ENCODE peak calls at places on chromosomes 1 and 21, in seven cellular contexts. Y is ovary, L is sigmoid colon, Z is tibial nerve, A is A549, U is stomach, F is SK-N-SH. E is an unnamed sample.

GRCh38 chr1:50266509-50266908 is 156.7 kb downstream of the DMRTA2 start:
- DNase-seq in Y (no peak), Z (peak), L (no peak), A (no peak), F (no peak), U (no peak), E (no peak)

GRCh38 chr1:233868461-233868860 is 36.0 kb upstream of the SLC35F3 start:
- DNase-seq in L (no peak), U (no peak), Z (no peak), A (no peak), F (no peak), Y (no peak), E (no peak)

GRCh38 chr1:80882552-80882951 is 918.2 kb upstream of the ADGRL2 start:
- DNase-seq in A (no peak), F (no peak), Z (no peak), Y (no peak), U (no peak), L (no peak), E (no peak)

GRCh38 chr1:172727956-172728603 is 69.2 kb downstream of the FASLG start:
- DNase-seq in A (no peak), U (no peak), Y (no peak), L (no peak), Z (no peak), F (peak), E (no peak)

GRCh38 chr1:21816602-21817302 is 4.7 kb downstream of the LDLRAD2 start:
- DNase-seq in U (no peak), A (no peak), Y (no peak), L (no peak), F (no peak), Z (no peak), E (no peak)

GRCh38 chr1:241600496-241600901 is 39.7 kb downstream of the CHML start:
- DNase-seq in A (no peak), F (no peak), U (no peak), L (no peak), Y (no peak), Z (no peak), E (no peak)

GRCh38 chr1:219771039-219771438 is 157.3 kb downstream of the SLC30A10 start:
- DNase-seq in F (no peak), Z (no peak), U (no peak), A (peak), Y (no peak), L (no peak), E (no peak)

GRCh38 chr21:33543505-33544129 is 779 bp downstream of the SON start:
- DNase-seq in A (no peak), Z (no peak), Y (peak), U (peak), L (peak), F (no peak), E (peak)

GRCh38 chr1:19974822-19975416 is 4.5 kb downstream of the PLA2G2A start:
- DNase-seq in L (no peak), U (peak), Y (peak), A (peak), Z (no peak), F (peak), E (peak)

GRCh38 chr21:26148071-26148470 is 22.5 kb downstream of the APP start:
- DNase-seq in Z (no peak), F (no peak), U (no peak), L (no peak), Y (no peak), A (peak), E (no peak)

GRCh38 chr1:168408531-168409242 is 128.0 kb downstream of the TBX19 start:
- DNase-seq in Y (no peak), L (no peak), U (no peak), Z (peak), F (no peak), A (peak), E (no peak)

GRCh38 chr21:38531610-38532009 is 33.3 kb upstream of the ERG start:
- DNase-seq in F (peak), U (no peak), Y (no peak), A (no peak), Z (peak), L (peak), E (no peak)

GRCh38 chr21:38525454-38525853 is 27.2 kb upstream of the ERG start:
- DNase-seq in A (no peak), Y (no peak), F (no peak), L (no peak), U (no peak), Z (no peak), E (no peak)

GRCh38 chr21:38524168-38525153 is 26.2 kb upstream of the ERG start:
- DNase-seq in Z (no peak), A (no peak), U (no peak), F (no peak), Y (no peak), L (no peak), E (no peak)

GRCh38 chr21:38531142-38531541 is 32.9 kb upstream of the ERG start:
- DNase-seq in A (no peak), L (no peak), Z (no peak), F (no peak), Y (no peak), U (no peak), E (no peak)

DNA sequence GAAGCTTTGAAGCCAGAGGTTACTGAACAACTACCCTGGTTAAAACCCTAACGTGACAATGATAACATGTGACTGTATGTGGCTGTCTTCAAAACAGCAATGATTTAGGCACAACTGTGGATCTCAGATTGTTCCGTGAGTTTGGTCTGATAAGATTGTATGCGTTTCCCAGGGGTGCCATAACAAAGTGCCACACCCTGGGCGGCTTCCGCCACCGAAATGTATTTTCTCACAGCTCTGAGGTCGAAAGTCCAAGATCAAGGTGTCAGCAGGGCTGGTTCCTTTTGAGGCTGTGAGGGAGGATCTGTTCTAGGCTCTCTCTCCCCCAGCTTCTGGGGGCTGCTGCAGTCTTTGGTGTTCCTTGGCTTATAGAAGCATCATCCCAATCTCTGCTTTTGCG is 29.5 kb upstream of the ERG start:
- DNase-seq in L (no peak), A (no peak), Z (no peak), Y (no peak), U (no peak), F (no peak), E (peak)
- TF ChIP-seq EP300 in L (no peak), A (no peak), Z (no peak), Y (no peak), U (no peak), F (no peak), E (no peak)

GRCh38 chr1:28112388-28113311 is 24.2 kb upstream of the EYA3 start:
- DNase-seq in Z (peak), L (no peak), Y (no peak), A (no peak), U (peak), F (no peak), E (peak)
- H3K4me3 ChIP-seq in Z (no peak), L (no peak), Y (no peak), A (no peak), U (no peak), F (no peak), E (no peak)

DNA sequence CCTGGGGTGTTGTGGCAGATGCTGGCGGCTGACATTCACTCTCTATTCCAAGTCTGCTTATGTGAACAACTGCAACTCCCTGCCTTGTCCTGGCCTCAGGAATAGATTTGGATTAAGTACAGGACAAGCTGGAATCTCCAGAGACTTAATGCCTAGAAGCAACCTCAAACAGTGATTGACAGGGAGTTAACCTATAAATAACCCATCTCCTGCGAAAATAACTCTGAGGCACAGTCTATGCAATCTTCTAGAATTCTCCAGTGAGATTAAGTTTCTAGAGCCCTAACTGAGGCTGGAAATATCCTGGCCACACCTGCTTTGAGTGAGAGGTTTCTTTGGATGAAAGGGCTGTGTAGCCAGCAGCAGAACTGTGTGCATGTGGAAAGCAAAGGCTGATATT is 25.4 kb upstream of the ATP1A1 start:
- DNase-seq in Z (no peak), F (no peak), A (no peak), Y (no peak), U (no peak), L (no peak), E (no peak)
- H3K27ac ChIP-seq in Z (no peak), F (no peak), A (no peak), Y (no peak), U (no peak), L (no peak), E (no peak)

DNA sequence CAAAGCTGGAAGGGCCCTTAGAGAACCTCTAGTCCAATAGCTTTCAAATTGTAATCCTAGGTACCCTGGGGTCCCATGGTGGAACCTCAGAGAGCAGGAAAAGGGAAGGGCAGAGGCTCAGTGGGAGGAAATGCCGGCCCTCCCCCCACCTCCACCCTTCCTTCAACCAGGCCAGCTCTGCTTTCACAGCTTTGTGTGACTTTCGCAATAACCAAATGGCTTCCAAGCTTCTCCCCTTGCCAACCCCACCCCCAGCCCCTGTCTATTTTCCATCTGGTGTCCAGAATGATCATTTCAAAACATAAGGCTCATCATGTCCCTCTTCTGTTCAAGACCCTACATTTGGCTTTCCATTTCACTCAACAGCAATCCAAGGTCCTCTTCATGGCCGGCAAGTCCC is 74.4 kb downstream of the CD58 start:
- DNase-seq in A (no peak), Z (peak), F (no peak), U (no peak), Y (no peak), L (no peak), E (no peak)
- TF ChIP-seq EP300 in A (no peak), Z (no peak), F (no peak), U (no peak), Y (no peak), L (no peak), E (no peak)